ENCODE peak calls at places on chromosomes 3 and 15, in seven cellular contexts. T, H, F, Q, A, D and L are unnamed samples. For H3K27me3, the result is how much of the 10 kb centered on the place peaks cover.

GRCh38 chr3:106482436-106482835 is 613.6 kb upstream of the CBLB start:
- DNase-seq in T (no peak), H (peak), F (no peak), Q (peak), A (no peak), D (no peak), L (no peak)

GRCh38 chr15:52438047-52438446 is 90.6 kb downstream of the MYO5A start:
- DNase-seq in T (no peak), H (peak), F (no peak), Q (no peak), A (no peak), D (no peak), L (no peak)

GRCh38 chr15:33644319-33644718 is 324.0 kb upstream of the CHRM5 start:
- DNase-seq in T (no peak), H (no peak), F (no peak), Q (no peak), A (no peak), D (no peak), L (no peak)

GRCh38 chr15:25345943-25346342 is 92.9 kb downstream of the UBE3A start:
- DNase-seq in T (peak), H (peak), F (peak), Q (no peak), A (peak), D (peak), L (peak)

GRCh38 chr15:44808557-44808956 is 72.2 kb downstream of the TRIM69 start:
- DNase-seq in T (no peak), H (no peak), F (no peak), Q (no peak), A (no peak), D (no peak), L (no peak)

GRCh38 chr3:151093148-151093547 is 7.7 kb downstream of the MED12L start:
- DNase-seq in T (no peak), H (no peak), F (no peak), Q (no peak), A (no peak), D (no peak), L (no peak)

GRCh38 chr3:11651477-11651876 is 7.8 kb upstream of the VGLL4 start:
- DNase-seq in T (no peak), H (no peak), F (no peak), Q (no peak), A (no peak), D (peak), L (no peak)

GRCh38 chr15:50906954-50907865 is 1.3 kb upstream of the AP4E1 start:
- DNase-seq in T (no peak), H (peak), F (no peak), Q (peak), A (no peak), D (peak), L (no peak)

GRCh38 chr3:134793562-134793961 is 1.5 kb upstream of the EPHB1 start:
- DNase-seq in T (no peak), H (no peak), F (no peak), Q (no peak), A (no peak), D (no peak), L (no peak)

GRCh38 chr3:132641837-132642538 is 17.6 kb downstream of the ACAD11 start:
- DNase-seq in T (no peak), H (peak), F (no peak), Q (peak), A (peak), D (peak), L (peak)

GRCh38 chr15:51401872-51402517 is 60.5 kb downstream of the GLDN start:
- DNase-seq in T (peak), H (peak), F (no peak), Q (peak), A (peak), D (peak), L (peak)

GRCh38 chr15:42367041-42367440 is 7.7 kb downstream of the CAPN3 start:
- DNase-seq in T (no peak), H (no peak), F (no peak), Q (no peak), A (no peak), D (peak), L (no peak)

GRCh38 chr15:32778391-32779176 is 60.8 kb downstream of the GREM1 start:
- DNase-seq in T (no peak), H (no peak), F (no peak), Q (no peak), A (no peak), D (peak), L (no peak)

GRCh38 chr15:70048196-70048565 is 49.5 kb downstream of the TLE3 start:
- DNase-seq in T (no peak), H (no peak), F (no peak), Q (no peak), A (no peak), D (no peak), L (no peak)

GRCh38 chr15:76101655-76102054 is 41.9 kb downstream of the TMEM266 start:
- DNase-seq in T (no peak), H (no peak), F (no peak), Q (no peak), A (no peak), D (no peak), L (no peak)

GRCh38 chr3:11143476-11143875 is 10.8 kb upstream of the HRH1 start:
- DNase-seq in T (no peak), H (peak), F (no peak), Q (no peak), A (no peak), D (no peak), L (no peak)

GRCh38 chr3:188439080-188439479 is 285.1 kb downstream of the LPP start:
- DNase-seq in T (no peak), H (no peak), F (no peak), Q (peak), A (no peak), D (peak), L (no peak)

GRCh38 chr3:131260525-131260924 is 121.0 kb upstream of the NUDT16 start:
- DNase-seq in T (no peak), H (no peak), F (no peak), Q (peak), A (no peak), D (no peak), L (no peak)

GRCh38 chr15:73691398-73691797 is 7.2 kb downstream of the CD276 start:
- DNase-seq in T (peak), H (peak), F (no peak), Q (no peak), A (no peak), D (peak), L (peak)

GRCh38 chr3:133038731-133039398 is 674 bp downstream of the TMEM108 start:
- DNase-seq in T (peak), H (no peak), F (no peak), Q (peak), A (peak), D (no peak), L (peak)

DNA sequence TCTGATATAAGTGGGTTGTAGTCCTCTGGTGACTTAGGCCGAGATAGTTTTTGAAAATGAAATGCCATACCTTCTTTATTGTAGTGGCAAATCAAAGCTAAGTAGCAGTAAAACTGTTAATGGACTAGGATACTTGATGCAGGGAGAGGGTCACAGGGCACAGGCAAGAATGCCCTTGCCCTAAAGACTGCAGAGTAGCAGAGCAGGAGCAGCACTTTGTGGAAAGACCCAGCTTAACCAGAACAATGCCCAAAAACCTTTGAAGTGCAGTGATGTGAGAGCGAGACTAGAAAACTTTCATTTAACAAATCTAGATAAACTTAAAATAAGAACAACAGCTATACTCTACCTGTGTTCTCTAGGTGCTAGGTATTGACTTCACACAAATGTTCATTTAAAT is 121.9 kb downstream of the MBNL1 start:
- DNase-seq in T (no peak), H (no peak), F (no peak), Q (no peak), A (no peak), D (no peak), L (peak)
- H3K9ac ChIP-seq in T (no peak), H (no peak), F (no peak), Q (no peak), A (no peak), D (no peak), L (no peak)

GRCh38 chr3:127066635-127067034 is 83.7 kb downstream of the PLXNA1 start:
- DNase-seq in T (no peak), H (no peak), F (no peak), Q (no peak), A (no peak), D (no peak), L (no peak)
- H3K27me3 ChIP-seq in T (under half), H (under half), F (under half), Q (under half), A (under half), D (under half), L (under half)

DNA sequence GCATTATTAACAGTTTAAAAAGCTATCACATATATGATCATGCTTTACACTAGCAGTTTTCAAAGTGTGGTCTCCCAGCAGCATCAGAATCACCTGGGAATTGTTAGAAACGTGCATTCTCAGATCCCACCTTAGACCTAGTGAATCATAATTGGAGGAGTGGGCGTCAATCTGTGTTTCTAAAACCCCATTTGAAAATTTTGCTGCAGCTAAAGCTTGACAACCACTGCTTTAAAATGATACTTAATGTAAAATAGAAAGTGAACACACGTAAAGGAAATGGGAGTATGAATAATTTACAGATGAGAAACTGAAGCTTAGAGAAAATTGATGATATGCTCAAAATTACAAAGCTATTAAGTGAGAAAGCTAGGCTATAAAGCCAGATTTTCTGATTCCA is 62.3 kb downstream of the SLC9C1 start:
- DNase-seq in T (no peak), H (no peak), F (no peak), Q (no peak), A (no peak), D (no peak), L (no peak)
- H3K18ac ChIP-seq in T (no peak), H (no peak), F (no peak), Q (no peak), A (no peak), D (no peak), L (no peak)

DNA sequence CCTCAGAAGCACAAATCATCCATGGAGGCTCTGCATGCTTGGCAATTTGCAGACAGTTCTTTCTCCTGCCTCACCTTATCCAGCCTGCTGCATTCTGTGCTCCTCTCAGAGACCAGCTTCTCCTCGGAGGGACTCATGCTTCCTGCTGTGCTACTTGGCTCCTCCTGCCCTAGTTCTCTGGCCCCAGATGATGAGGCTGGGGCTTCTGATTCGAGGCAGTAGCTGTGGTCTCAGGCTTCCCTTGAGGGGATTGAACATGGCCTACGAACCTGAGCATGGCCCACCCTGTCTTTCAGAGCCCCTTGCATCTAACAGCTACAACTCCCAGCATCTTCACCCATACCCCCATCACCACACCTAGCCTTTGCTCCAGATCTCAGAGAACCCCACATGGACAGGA is 6.7 kb downstream of the VIPR1 start:
- DNase-seq in T (no peak), H (no peak), F (no peak), Q (no peak), A (no peak), D (no peak), L (no peak)
- H3K9ac ChIP-seq in T (no peak), H (no peak), F (no peak), Q (no peak), A (no peak), D (no peak), L (no peak)

DNA sequence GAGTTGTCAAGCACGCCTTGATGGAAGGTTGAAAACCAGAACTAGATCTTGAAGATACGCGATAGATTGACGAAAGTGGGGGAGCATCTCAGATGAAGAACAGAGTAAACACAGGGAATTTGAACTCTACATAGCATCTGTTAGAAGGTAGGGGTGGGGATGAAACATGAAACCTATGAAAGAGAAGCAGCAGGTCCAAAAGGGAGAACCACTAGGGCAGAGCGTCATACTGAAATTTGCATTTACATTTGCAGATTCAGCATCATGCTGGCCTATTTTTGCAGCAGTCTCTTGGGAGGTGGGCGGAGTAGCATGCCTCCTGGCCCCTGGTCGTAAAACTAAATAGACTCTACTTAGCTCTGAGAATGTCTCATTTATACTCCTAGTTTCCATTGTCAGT is 46.1 kb upstream of the RASGRP1 start:
- DNase-seq in T (no peak), H (no peak), F (no peak), Q (no peak), A (no peak), D (no peak), L (no peak)
- H3K27me3 ChIP-seq in T (under half), H (half or more), F (under half), Q (under half), A (under half), D (under half), L (under half)

DNA sequence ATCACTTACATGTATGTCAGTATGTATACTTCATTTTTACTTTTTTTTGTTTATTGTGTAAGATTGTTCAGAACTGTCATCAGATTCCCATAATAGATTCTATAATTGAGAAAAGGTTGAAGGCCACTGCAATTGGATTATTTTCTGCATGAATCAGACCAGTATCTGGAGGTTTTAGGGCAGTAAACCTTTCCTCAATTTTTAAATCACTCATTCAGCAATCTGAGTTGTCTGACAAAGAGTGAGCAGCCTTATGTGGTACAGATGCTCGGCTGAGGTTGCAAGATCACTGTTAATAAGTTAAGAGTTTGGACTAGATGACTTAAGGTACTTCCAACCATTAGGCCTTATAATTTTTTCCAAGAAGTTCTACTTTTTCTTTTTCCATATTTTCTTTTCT is 96.0 kb downstream of the TP63 start:
- DNase-seq in T (no peak), H (no peak), F (no peak), Q (no peak), A (no peak), D (no peak), L (no peak)
- H3K18ac ChIP-seq in T (no peak), H (no peak), F (no peak), Q (no peak), A (no peak), D (no peak), L (no peak)

DNA sequence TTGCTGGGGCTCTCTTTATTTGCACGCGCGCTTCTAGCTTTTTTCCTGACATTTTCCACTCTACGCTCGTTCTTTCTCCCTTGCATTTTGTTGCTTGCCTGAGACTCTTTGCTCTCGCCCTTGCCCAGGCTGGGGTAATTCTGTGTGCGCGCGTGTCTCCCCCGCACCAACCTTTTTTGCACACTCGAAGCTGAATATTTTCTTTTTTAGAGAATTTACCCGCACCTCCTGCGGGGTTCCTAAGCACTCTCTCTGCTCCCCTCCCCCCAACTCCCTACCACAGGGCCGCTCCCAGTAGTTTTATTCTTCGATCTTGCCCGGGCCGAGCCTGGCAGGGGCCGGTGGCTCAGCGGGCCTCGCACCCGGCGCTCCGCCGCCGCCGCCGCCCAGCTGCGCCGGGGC is 732 bp downstream of the FAM43A start:
- DNase-seq in T (no peak), H (no peak), F (no peak), Q (no peak), A (no peak), D (no peak), L (no peak)
- H3K9ac ChIP-seq in T (no peak), H (peak), F (no peak), Q (peak), A (peak), D (peak), L (peak)

GRCh38 chr3:174945276-174945675 is 86.1 kb downstream of the NAALADL2 start:
- DNase-seq in T (no peak), H (no peak), F (no peak), Q (no peak), A (no peak), D (no peak), L (no peak)
- H3K27me3 ChIP-seq in T (under half), H (under half), F (under half), Q (under half), A (under half), D (under half), L (under half)

GRCh38 chr15:92696096-92696495 is 40.5 kb upstream of the FAM174B start:
- DNase-seq in T (no peak), H (no peak), F (no peak), Q (no peak), A (no peak), D (no peak), L (no peak)

GRCh38 chr15:92687183-92687582 is 31.6 kb upstream of the FAM174B start:
- DNase-seq in T (no peak), H (no peak), F (no peak), Q (peak), A (no peak), D (no peak), L (no peak)

GRCh38 chr15:92693922-92694331 is 38.4 kb upstream of the FAM174B start:
- DNase-seq in T (peak), H (peak), F (no peak), Q (peak), A (peak), D (peak), L (peak)

GRCh38 chr15:92690370-92690769 is 34.8 kb upstream of the FAM174B start:
- DNase-seq in T (no peak), H (no peak), F (no peak), Q (no peak), A (no peak), D (no peak), L (no peak)
- H3K18ac ChIP-seq in T (no peak), H (no peak), F (no peak), Q (no peak), A (no peak), D (no peak), L (no peak)

GRCh38 chr3:86991840-86992430 is 986 bp upstream of the VGLL3 start:
- DNase-seq in T (no peak), H (peak), F (no peak), Q (peak), A (no peak), D (peak), L (no peak)
- H3K9ac ChIP-seq in T (no peak), H (peak), F (peak), Q (no peak), A (no peak), D (peak), L (no peak)